ENCODE peak calls at places on chromosome 10, in four cellular contexts. Z is cardiac muscle cell, L is neural progenitor cell, V is heart right ventricle. Q is an unnamed sample.

GRCh38 chr10:110138197-110138812 is 69.1 kb upstream of the MXI1 start:
- DNase-seq in Z (peak), L (peak), V (no peak), Q (peak)

GRCh38 chr10:97018251-97019212 is 167.2 kb downstream of the SLIT1 start:
- DNase-seq in L (no peak), Z (no peak), V (no peak), Q (no peak)

GRCh38 chr10:70756710-70757360 is 28.3 kb downstream of the TBATA start:
- DNase-seq in V (no peak), Z (no peak), L (no peak), Q (no peak)

GRCh38 chr10:101566333-101567164 is 21.5 kb downstream of the POLL start:
- DNase-seq in Z (peak), V (no peak), L (peak), Q (no peak)

GRCh38 chr10:119517235-119518141 is 25.0 kb downstream of the RGS10 start:
- DNase-seq in V (no peak), L (no peak), Z (no peak), Q (peak)

GRCh38 chr10:75493464-75493863 is 62.0 kb downstream of the LRMDA start:
- DNase-seq in V (no peak), Z (no peak), L (no peak), Q (no peak)

GRCh38 chr10:102397222-102398171 is 2.0 kb downstream of the NFKB2 start:
- DNase-seq in Z (no peak), V (no peak), L (no peak), Q (no peak)

GRCh38 chr10:114525368-114525949 is 121.2 kb upstream of the AFAP1L2 start:
- DNase-seq in L (peak), V (no peak), Z (peak), Q (peak)

GRCh38 chr10:49647985-49648795 is 31.3 kb upstream of the C10orf53 start:
- DNase-seq in L (no peak), V (no peak), Z (no peak), Q (no peak)

GRCh38 chr10:103491729-103492364 is 1.7 kb upstream of the NEURL1 start:
- DNase-seq in L (peak), V (no peak), Z (no peak), Q (no peak)

GRCh38 chr10:58627392-58627791 is 114.7 kb downstream of the BICC1 start:
- DNase-seq in Z (no peak), L (no peak), V (no peak), Q (no peak)

GRCh38 chr10:132848951-132849545 is 63.1 kb upstream of the NKX6-2 start:
- DNase-seq in V (no peak), L (no peak), Z (no peak), Q (no peak)

GRCh38 chr10:87095241-87095945 is 387 bp downstream of the SHLD2 start:
- DNase-seq in Z (peak), L (peak), V (peak), Q (peak)

GRCh38 chr10:124091646-124092269 is 1.6 kb downstream of the CHST15 start:
- DNase-seq in V (peak), L (peak), Z (peak), Q (peak)

GRCh38 chr10:125411724-125412123 is 251.4 kb upstream of the CTBP2 start:
- DNase-seq in Z (no peak), V (no peak), L (no peak), Q (no peak)

DNA sequence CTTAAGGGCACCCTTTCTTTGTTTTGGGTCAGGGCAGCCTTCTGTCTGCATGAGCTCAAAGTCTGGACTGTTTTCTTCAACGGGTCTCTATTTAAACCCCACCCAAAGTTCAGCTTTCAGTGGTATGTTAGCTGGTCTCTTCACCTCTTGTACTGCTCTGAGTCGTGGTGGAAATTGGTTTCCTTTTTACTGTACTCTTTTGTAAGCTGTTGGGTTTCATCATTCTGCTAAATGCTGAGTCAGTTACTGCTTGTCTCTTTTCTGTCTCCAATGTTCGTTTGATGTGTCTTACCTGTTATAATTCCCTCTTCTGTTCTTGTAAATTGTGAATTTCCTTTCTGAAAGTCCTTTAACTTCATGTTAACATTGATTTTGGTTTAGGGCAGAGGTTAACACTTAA is 64.1 kb upstream of the MALRD1 start:
- DNase-seq in V (no peak), Z (no peak), L (no peak), Q (no peak)
- H3K4me3 ChIP-seq in V (no peak), Z (no peak), L (no peak), Q (no peak)

DNA sequence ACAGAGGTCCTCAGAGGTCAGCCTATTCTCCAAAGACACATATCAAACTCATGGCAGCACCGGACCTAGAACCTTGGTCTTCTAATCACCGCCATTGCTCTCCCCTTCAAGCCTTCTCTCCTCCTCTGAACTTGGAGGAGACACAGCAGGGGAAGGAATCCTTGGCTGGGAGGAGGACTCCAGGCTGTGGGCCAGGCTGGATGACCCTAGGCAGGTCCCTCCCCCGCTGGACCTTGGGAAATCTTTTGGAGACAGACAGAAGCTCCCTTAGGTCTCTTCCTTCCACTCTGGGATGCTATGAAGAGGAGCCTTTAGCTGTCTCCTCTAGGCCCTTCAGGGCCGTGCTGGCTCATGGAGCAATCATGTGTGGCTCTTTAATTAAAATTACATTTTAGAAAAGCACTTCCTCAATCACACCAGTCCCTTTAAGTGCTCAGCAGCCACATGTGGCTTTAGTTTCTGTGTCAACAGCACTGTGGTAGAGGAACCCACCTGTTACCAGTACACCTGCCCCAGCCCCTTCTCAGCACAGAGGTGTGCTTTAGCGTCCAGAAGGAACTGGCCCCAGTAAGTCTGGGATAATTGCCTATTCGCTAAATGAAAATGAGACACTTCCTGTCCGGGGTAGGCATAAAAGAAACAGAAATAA is 238.2 kb downstream of the CELF2 start:
- DNase-seq in L (no peak), V (peak), Z (no peak), Q (no peak)
- H3K27ac ChIP-seq in L (no peak), V (peak), Z (no peak), Q (no peak)

GRCh38 chr10:21501731-21502370 is 23.6 kb downstream of the SKIDA1 start:
- DNase-seq in L (peak), Z (no peak), V (no peak), Q (no peak)

GRCh38 chr10:21499910-21500577 is 25.4 kb downstream of the SKIDA1 start:
- DNase-seq in L (peak), V (no peak), Z (peak), Q (no peak)

GRCh38 chr10:21500578-21500910 is 24.9 kb downstream of the SKIDA1 start:
- DNase-seq in Z (no peak), V (no peak), L (peak), Q (no peak)

GRCh38 chr10:21502371-21502765 is 23.1 kb downstream of the SKIDA1 start:
- DNase-seq in V (no peak), L (peak), Z (no peak), Q (no peak)

GRCh38 chr10:21501109-21501508 is 24.4 kb downstream of the SKIDA1 start:
- DNase-seq in V (no peak), Z (no peak), L (peak), Q (no peak)
- H3K4me3 ChIP-seq in V (no peak), Z (peak), L (peak), Q (no peak)

GRCh38 chr10:11757820-11758463 is 15.8 kb downstream of the ECHDC3 start:
- DNase-seq in V (peak), Z (peak), L (peak), Q (peak)

GRCh38 chr10:11759347-11759746 is 17.2 kb downstream of the ECHDC3 start:
- DNase-seq in L (no peak), Z (no peak), V (no peak), Q (no peak)

GRCh38 chr10:11757452-11757819 is 15.3 kb downstream of the ECHDC3 start:
- DNase-seq in V (peak), Z (peak), L (no peak), Q (no peak)

GRCh38 chr10:11760151-11760550 is 18.0 kb downstream of the ECHDC3 start:
- DNase-seq in L (no peak), Z (no peak), V (no peak), Q (no peak)

DNA sequence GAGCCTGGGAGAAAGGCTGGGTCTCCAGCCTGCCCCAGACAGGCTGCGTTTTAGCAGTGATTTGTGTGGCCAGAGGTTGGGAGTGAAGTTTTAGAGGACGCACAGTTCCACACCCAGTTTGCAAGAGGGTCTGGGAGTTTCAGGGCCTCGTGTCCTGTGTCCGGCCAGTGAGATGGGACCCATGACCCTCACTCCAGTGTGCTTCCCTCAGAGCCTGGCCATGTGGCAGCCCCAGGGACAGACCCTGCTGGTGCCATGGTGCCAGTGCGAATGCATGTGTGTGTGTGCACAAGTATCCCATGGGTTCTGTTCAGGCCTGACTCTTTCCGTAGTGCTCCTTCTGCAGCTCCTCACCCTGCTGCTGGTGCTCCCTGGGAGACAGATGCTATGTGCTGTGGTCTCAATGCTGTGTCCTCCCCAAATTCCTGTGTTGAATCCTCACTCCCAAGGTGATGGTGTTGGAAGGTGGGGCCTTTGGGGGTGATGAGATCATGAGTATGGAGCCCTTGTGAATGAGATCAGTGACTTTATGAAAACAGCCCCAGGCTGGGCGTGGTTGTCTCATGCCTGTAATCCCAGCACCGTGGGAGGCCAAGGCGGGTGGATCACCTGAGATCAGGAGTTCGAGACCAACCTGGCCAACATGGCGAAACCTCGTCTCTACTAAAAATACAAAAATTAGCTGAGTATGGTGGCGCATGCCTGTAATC is 16.5 kb downstream of the ECHDC3 start:
- DNase-seq in L (no peak), V (no peak), Z (no peak), Q (no peak)
- H3K27ac ChIP-seq in L (no peak), V (peak), Z (no peak), Q (no peak)

DNA sequence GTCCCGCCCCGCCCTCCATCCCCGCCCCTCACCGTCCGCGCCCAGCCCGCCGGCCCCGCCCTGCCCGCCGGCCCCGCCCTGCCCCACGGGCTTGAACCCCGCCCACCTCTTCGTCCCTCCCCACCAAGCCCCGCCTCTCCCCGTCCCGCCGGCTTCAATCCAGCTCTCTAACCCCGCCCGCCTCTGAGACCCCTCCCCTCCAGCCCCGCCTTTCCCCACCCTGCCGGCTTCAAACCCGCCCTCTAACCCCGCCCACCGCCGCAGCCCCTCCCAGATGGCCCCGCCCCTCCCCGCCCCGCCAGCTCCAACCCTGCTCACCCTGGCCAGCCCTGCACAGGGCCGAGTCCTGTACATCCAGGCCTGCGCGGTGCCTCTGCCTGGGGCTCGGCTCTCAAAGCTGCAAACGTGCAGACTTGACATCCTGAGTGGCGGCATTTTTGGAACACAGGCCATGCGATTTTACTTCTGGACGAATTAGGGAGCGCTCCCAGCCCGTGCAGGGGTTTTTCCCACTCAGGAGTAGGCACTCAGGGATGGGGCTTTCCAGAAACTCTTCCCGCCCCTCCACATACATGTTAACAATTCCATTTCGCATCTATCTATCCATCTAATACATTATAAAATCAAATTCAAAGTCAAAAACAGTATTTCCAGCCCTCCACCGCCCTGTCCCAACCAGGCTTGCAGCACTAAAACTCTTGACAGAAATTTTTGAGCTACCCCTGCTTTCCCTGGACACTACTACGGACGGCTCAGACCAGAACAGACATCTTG is 475 bp upstream of the NMT2 start:
- DNase-seq in L (peak), V (peak), Z (peak), Q (peak)
- H3K4me3 ChIP-seq in L (no peak), V (no peak), Z (no peak), Q (peak)

GRCh38 chr10:127150136-127150535 is 46.3 kb downstream of the INSYN2A start:
- DNase-seq in Z (no peak), V (no peak), L (no peak), Q (no peak)
- H3K27ac ChIP-seq in Z (no peak), V (no peak), L (no peak), Q (no peak)

DNA sequence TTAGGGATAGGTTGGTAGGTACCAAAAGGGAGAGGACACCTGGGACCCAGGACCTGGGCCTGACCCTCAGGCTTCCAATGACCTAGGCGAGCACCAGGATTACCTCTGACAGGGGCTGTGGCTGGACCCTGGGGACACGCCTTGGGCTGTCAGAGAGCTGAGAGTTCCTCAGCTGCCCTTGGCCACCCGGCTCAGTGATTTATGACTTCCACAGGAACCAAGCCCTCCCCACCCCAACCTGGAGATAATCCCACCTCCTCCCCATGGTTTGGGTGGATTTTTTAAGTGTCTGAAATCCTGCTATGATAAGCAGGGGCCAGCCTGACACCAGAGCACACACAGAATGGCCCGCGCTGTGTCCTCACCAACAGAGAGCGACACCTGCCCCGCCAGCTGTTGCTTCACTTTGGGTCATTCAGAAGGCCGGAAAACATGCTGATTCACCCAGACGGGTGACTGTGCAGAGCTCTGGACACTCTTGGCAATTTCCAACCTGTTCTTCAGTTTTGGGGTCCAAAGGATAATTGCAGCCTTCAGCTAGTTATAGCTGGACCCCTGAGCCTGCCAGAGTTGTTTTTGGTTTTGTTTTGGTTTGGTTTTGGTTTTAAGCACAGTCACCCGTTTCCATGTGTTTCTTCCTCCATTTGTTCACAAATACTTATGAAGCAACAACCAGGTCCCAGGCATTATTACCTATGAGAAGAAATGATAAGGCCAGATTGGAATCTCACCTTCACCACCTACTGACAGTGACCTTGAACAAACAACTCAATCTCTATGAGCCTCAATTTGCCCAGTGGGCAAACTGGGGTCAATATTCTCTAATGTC is 78.2 kb downstream of the RAB11FIP2 start:
- DNase-seq in L (no peak), Z (no peak), V (no peak), Q (no peak)
- H3K4me3 ChIP-seq in L (no peak), Z (no peak), V (no peak), Q (no peak)

DNA sequence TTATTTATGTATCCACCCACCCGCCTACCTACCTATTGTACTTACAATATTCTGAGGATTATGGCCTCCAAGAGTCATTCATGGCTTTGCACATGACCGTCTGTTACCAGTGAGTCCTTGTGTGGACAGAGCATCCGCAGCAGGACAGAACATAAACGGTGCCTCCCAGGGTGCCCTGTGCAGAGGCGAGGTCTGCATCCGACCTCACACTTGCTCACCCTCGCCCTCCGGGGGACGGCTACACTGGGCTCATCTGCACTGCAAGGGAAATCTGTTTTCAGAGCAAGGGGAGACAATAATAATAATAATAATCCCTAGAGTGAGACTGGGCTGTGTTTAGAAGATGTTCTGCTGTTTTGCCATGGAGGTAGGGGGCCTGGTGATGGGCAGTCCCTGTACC is 29.8 kb downstream of the PFKP start:
- DNase-seq in L (no peak), Z (no peak), V (no peak), Q (no peak)
- H3K27ac ChIP-seq in L (no peak), Z (peak), V (no peak), Q (no peak)

Q was measured in CD4-positive, alpha-beta memory T cell.